ENCODE peak calls at places on chromosomes 2 and 18, in nine cellular contexts. V, O, F, D, L, T, S, B and Z are unnamed samples.
A peak's percentile ranks its signal among the peaks of the same experiment; 100 is the strongest.

GRCh38 chr2:125516496-125517109 is 1139.4 kb upstream of the GYPC start:
- DNase-seq in V (no peak), O (no peak), F (no peak), D (peak; percentile 3), L (peak; percentile 1), T (no peak), S (no peak), B (no peak), Z (no peak)

GRCh38 chr18:27377251-27377650 is 192.1 kb upstream of the CHST9 start:
- DNase-seq in V (no peak), O (no peak), F (no peak), D (no peak), L (no peak), T (no peak), S (no peak), B (no peak), Z (no peak)

GRCh38 chr2:240759454-240759853 is 60.6 kb downstream of the KIF1A start:
- DNase-seq in V (no peak), O (no peak), F (no peak), D (no peak), L (no peak), T (no peak), S (no peak), B (no peak), Z (no peak)

GRCh38 chr2:106337963-106338515 is 130.2 kb downstream of the RGPD3 start:
- DNase-seq in V (no peak), O (no peak), F (no peak), D (no peak), L (no peak), T (no peak), S (no peak), B (no peak), Z (no peak)

GRCh38 chr2:237603718-237604362 is 13.3 kb upstream of the RAB17 start:
- DNase-seq in V (no peak), O (peak; percentile 63), F (peak; percentile 37), D (peak; percentile 85), L (peak; percentile 46), T (peak; percentile 54), S (peak; percentile 50), B (no peak), Z (peak; percentile 68)

GRCh38 chr2:57597940-57598339 is 448.7 kb upstream of the VRK2 start:
- DNase-seq in V (no peak), O (no peak), F (no peak), D (no peak), L (no peak), T (no peak), S (no peak), B (no peak), Z (no peak)

GRCh38 chr2:40240067-40240466 is 211.8 kb downstream of the SLC8A1 start:
- DNase-seq in V (no peak), O (peak; percentile 29), F (peak; percentile 20), D (peak; percentile 90), L (peak; percentile 85), T (peak; percentile 88), S (no peak), B (peak; percentile 69), Z (no peak)

GRCh38 chr2:132668189-132668833 is 1.7 kb downstream of the LYPD1 start:
- DNase-seq in V (peak; percentile 68), O (no peak), F (no peak), D (no peak), L (no peak), T (no peak), S (no peak), B (no peak), Z (no peak)

GRCh38 chr2:122531803-122532344 is 776.4 kb downstream of the TSN start:
- DNase-seq in V (peak; percentile 61), O (no peak), F (no peak), D (peak; percentile 51), L (no peak), T (no peak), S (no peak), B (no peak), Z (no peak)

GRCh38 chr2:24515841-24516240 is 24.8 kb downstream of the NCOA1 start:
- DNase-seq in V (no peak), O (no peak), F (peak; percentile 66), D (peak; percentile 7), L (no peak), T (no peak), S (no peak), B (no peak), Z (no peak)

GRCh38 chr18:44761812-44762211 is 81.1 kb downstream of the SETBP1 start:
- DNase-seq in V (no peak), O (no peak), F (no peak), D (no peak), L (no peak), T (no peak), S (no peak), B (no peak), Z (no peak)

GRCh38 chr2:226213717-226214116 is 585.9 kb downstream of the IRS1 start:
- DNase-seq in V (no peak), O (no peak), F (no peak), D (peak; percentile 68), L (peak; percentile 71), T (no peak), S (no peak), B (no peak), Z (no peak)

DNA sequence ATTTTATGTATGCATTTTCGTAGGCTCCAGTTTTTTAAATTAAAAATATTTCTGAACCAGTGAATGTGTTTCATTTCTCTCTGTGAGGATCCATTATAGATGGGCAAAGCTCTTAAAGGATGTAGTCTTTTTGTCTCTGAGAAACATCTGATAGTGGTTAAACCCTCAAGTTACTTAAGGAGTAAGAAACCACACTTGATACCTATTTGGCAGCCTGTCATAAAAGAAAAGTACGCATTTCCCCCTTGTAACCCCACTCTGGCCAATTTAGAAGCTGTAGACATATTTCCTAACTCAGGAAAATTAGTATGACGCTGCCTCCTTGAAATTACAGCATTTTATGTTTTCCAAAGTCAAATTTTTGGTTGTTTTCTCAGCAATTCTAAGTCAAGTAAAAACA is 2.0 kb downstream of the STAT4 start:
- DNase-seq in V (no peak), O (no peak), F (peak; percentile 57), D (no peak), L (no peak), T (no peak), S (no peak), B (no peak), Z (no peak)
- H3K4me3 ChIP-seq in V (no peak overlapping the region), O (no peak overlapping the region), F (no peak overlapping the region), D (no peak overlapping the region), L (no peak overlapping the region), T (no peak overlapping the region), S (peak overlapping the region; percentile 91), B (no peak overlapping the region), Z (peak overlapping the region; percentile 98)

GRCh38 chr2:32756074-32756727 is 128.4 kb downstream of the TTC27 start:
- DNase-seq in V (no peak), O (no peak), F (no peak), D (no peak), L (no peak), T (no peak), S (no peak), B (no peak), Z (no peak)
- H3K4me3 ChIP-seq in V (no peak overlapping the region), O (no peak overlapping the region), F (no peak overlapping the region), D (no peak overlapping the region), L (no peak overlapping the region), T (no peak overlapping the region), S (peak overlapping the region; percentile 32), B (no peak overlapping the region), Z (peak overlapping the region; percentile 33)

GRCh38 chr2:112156152-112156986 is 18.2 kb downstream of the FBLN7 start:
- DNase-seq in V (no peak), O (no peak), F (no peak), D (peak; percentile 72), L (peak; percentile 10), T (no peak), S (peak; percentile 20), B (no peak), Z (no peak)
- H3K4me3 ChIP-seq in V (no peak overlapping the region), O (no peak overlapping the region), F (no peak overlapping the region), D (no peak overlapping the region), L (no peak overlapping the region), T (no peak overlapping the region), S (peak overlapping the region; percentile 47), B (no peak overlapping the region), Z (peak overlapping the region; percentile 31)

GRCh38 chr18:489244-490023 is 11.1 kb downstream of the COLEC12 start:
- DNase-seq in V (no peak), O (no peak), F (no peak), D (peak; percentile 65), L (peak; percentile 42), T (no peak), S (no peak), B (no peak), Z (no peak)
- H3K4me3 ChIP-seq in V (no peak overlapping the region), O (no peak overlapping the region), F (no peak overlapping the region), D (no peak overlapping the region), L (no peak overlapping the region), T (no peak overlapping the region), S (no peak overlapping the region), B (no peak overlapping the region), Z (no peak overlapping the region)

DNA sequence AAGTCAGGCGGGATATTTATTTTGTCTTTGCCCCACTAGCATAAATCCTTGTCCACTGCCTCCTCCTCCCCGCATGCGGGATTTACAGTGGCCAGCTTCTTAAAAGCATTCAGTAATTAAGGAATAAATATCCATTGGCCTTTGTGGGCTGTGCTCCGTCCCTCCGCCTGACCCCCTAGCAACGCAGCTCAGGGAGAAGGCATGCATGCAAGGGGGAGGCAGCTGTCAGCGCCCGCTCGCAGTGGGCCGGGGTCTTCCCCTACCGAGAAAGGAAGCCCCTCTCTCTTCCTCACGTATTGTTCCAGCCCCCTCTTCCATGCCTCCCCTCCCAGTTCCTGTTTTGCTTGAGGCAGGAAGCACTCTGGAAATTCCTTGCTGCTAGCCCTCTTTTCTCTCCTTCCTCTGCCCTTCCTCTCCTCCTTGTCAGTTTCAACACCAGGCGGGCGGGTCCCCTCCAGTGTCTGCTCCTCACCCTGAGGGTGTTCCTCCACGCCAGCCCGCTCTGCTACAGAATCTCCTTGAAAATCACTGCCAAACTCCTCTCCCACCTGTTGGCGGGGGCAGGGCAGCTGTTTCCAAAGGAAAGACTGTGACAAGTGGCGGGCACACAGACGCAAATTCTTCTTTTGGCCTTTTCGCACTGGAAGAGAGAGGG is 60.1 kb downstream of the GBX2 start:
- DNase-seq in V (no peak), O (no peak), F (no peak), D (no peak), L (no peak), T (no peak), S (no peak), B (no peak), Z (no peak)
- H3K4me3 ChIP-seq in V (no peak overlapping the region), O (no peak overlapping the region), F (no peak overlapping the region), D (no peak overlapping the region), L (no peak overlapping the region), T (no peak overlapping the region), S (no peak overlapping the region), B (no peak overlapping the region), Z (no peak overlapping the region)